ENCODE peak calls at places on chromosome 11, in ten cellular contexts. One of them, this sample, is unnamed.

GRCh38 chr11:58286249-58286648 is 18.2 kb upstream of the OR10W1 start:
- DNase-seq in stomach: no peak
- DNase-seq in D721Med: no peak
- DNase-seq in tibial artery: no peak
- DNase-seq in fibroblast of mammary gland: peak
- DNase-seq in astrocyte of the cerebellum: no peak
- DNase-seq in PC-3: peak
- DNase-seq in prostate gland: no peak
- DNase-seq in foreskin fibroblast: peak
- DNase-seq in heart right ventricle: no peak
- DNase-seq in this sample: no peak

GRCh38 chr11:71774603-71775222 is 58.3 kb upstream of the DEFB108B start:
- DNase-seq in foreskin fibroblast: no peak
- DNase-seq in D721Med: no peak
- DNase-seq in stomach: no peak
- DNase-seq in fibroblast of mammary gland: no peak
- DNase-seq in prostate gland: no peak
- DNase-seq in heart right ventricle: no peak
- DNase-seq in astrocyte of the cerebellum: no peak
- DNase-seq in PC-3: no peak
- DNase-seq in tibial artery: no peak
- DNase-seq in this sample: no peak

GRCh38 chr11:112012877-112013276 is 12.3 kb upstream of the DLAT start:
- DNase-seq in fibroblast of mammary gland: peak
- DNase-seq in stomach: no peak
- DNase-seq in prostate gland: no peak
- DNase-seq in D721Med: no peak
- DNase-seq in astrocyte of the cerebellum: peak
- DNase-seq in foreskin fibroblast: no peak
- DNase-seq in tibial artery: no peak
- DNase-seq in PC-3: peak
- DNase-seq in heart right ventricle: no peak
- DNase-seq in this sample: no peak

GRCh38 chr11:131408011-131408640 is 37.7 kb downstream of the NTM start:
- DNase-seq in prostate gland: no peak
- DNase-seq in D721Med: no peak
- DNase-seq in astrocyte of the cerebellum: no peak
- DNase-seq in tibial artery: peak
- DNase-seq in foreskin fibroblast: no peak
- DNase-seq in stomach: peak
- DNase-seq in fibroblast of mammary gland: peak
- DNase-seq in PC-3: peak
- DNase-seq in heart right ventricle: no peak
- DNase-seq in this sample: no peak

GRCh38 chr11:127843483-127844396 is 743.6 kb downstream of the ETS1 start:
- DNase-seq in D721Med: no peak
- DNase-seq in heart right ventricle: peak
- DNase-seq in prostate gland: peak
- DNase-seq in PC-3: peak
- DNase-seq in stomach: peak
- DNase-seq in tibial artery: peak
- DNase-seq in fibroblast of mammary gland: peak
- DNase-seq in astrocyte of the cerebellum: peak
- DNase-seq in foreskin fibroblast: peak
- DNase-seq in this sample: peak

GRCh38 chr11:34208266-34209135 is 103.1 kb downstream of the NAT10 start:
- DNase-seq in prostate gland: no peak
- DNase-seq in tibial artery: no peak
- DNase-seq in astrocyte of the cerebellum: no peak
- DNase-seq in PC-3: no peak
- DNase-seq in fibroblast of mammary gland: peak
- DNase-seq in heart right ventricle: no peak
- DNase-seq in stomach: no peak
- DNase-seq in D721Med: no peak
- DNase-seq in foreskin fibroblast: no peak
- DNase-seq in this sample: no peak

GRCh38 chr11:130737866-130738431 is 178.3 kb downstream of the SNX19 start:
- DNase-seq in prostate gland: no peak
- DNase-seq in foreskin fibroblast: peak
- DNase-seq in fibroblast of mammary gland: peak
- DNase-seq in tibial artery: no peak
- DNase-seq in stomach: peak
- DNase-seq in PC-3: peak
- DNase-seq in astrocyte of the cerebellum: peak
- DNase-seq in D721Med: no peak
- DNase-seq in heart right ventricle: peak
- DNase-seq in this sample: peak

GRCh38 chr11:120660024-120660565 is 148.5 kb downstream of the GRIK4 start:
- DNase-seq in PC-3: peak
- DNase-seq in tibial artery: no peak
- DNase-seq in prostate gland: no peak
- DNase-seq in D721Med: peak
- DNase-seq in fibroblast of mammary gland: peak
- DNase-seq in astrocyte of the cerebellum: no peak
- DNase-seq in stomach: peak
- DNase-seq in heart right ventricle: no peak
- DNase-seq in foreskin fibroblast: peak
- DNase-seq in this sample: no peak

GRCh38 chr11:128610765-128611617 is 23.6 kb upstream of the ETS1 start:
- DNase-seq in PC-3: no peak
- DNase-seq in heart right ventricle: no peak
- DNase-seq in prostate gland: no peak
- DNase-seq in D721Med: no peak
- DNase-seq in astrocyte of the cerebellum: no peak
- DNase-seq in fibroblast of mammary gland: no peak
- DNase-seq in stomach: no peak
- DNase-seq in tibial artery: no peak
- DNase-seq in foreskin fibroblast: no peak
- DNase-seq in this sample: no peak

GRCh38 chr11:10139656-10140055 is 154.4 kb downstream of the SBF2 start:
- DNase-seq in tibial artery: no peak
- DNase-seq in stomach: no peak
- DNase-seq in heart right ventricle: no peak
- DNase-seq in astrocyte of the cerebellum: peak
- DNase-seq in fibroblast of mammary gland: peak
- DNase-seq in D721Med: no peak
- DNase-seq in foreskin fibroblast: peak
- DNase-seq in PC-3: peak
- DNase-seq in prostate gland: no peak
- DNase-seq in this sample: no peak

GRCh38 chr11:75450236-75450635 is 17.2 kb upstream of the KLHL35 start:
- DNase-seq in PC-3: peak
- DNase-seq in tibial artery: no peak
- DNase-seq in stomach: no peak
- DNase-seq in foreskin fibroblast: no peak
- DNase-seq in astrocyte of the cerebellum: no peak
- DNase-seq in fibroblast of mammary gland: no peak
- DNase-seq in D721Med: no peak
- DNase-seq in heart right ventricle: no peak
- DNase-seq in prostate gland: no peak
- DNase-seq in this sample: no peak

GRCh38 chr11:38136887-38137286 is 1538.9 kb upstream of the RAG2 start:
- DNase-seq in prostate gland: no peak
- DNase-seq in tibial artery: no peak
- DNase-seq in foreskin fibroblast: no peak
- DNase-seq in stomach: no peak
- DNase-seq in D721Med: no peak
- DNase-seq in astrocyte of the cerebellum: no peak
- DNase-seq in PC-3: no peak
- DNase-seq in heart right ventricle: no peak
- DNase-seq in fibroblast of mammary gland: no peak
- DNase-seq in this sample: no peak

GRCh38 chr11:38130514-38130913 is 1532.5 kb upstream of the RAG2 start:
- DNase-seq in PC-3: no peak
- DNase-seq in heart right ventricle: no peak
- DNase-seq in astrocyte of the cerebellum: no peak
- DNase-seq in D721Med: no peak
- DNase-seq in tibial artery: no peak
- DNase-seq in prostate gland: no peak
- DNase-seq in foreskin fibroblast: no peak
- DNase-seq in stomach: no peak
- DNase-seq in fibroblast of mammary gland: no peak
- DNase-seq in this sample: no peak

DNA sequence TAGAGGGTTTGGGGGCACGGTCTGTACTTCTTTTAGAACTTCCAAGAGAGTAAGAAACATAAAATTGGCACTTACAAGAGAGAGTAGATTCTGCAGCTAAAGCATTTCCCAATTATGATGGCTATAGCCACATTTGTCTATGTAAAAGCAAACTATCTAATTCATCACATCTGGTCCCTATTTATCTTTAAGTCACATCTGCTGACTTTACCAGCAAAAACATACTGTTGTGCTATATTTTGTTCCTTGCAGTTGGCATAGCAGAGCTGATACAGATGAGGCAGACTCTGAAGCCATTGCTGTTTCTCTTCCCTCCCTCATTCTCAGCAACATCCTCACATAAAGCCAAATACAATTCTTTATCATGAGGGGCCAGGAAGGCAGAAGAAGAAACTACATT is 1533.5 kb upstream of the RAG2 start:
- DNase-seq in foreskin fibroblast: no peak
- DNase-seq in prostate gland: no peak
- DNase-seq in PC-3: no peak
- DNase-seq in stomach: no peak
- DNase-seq in heart right ventricle: no peak
- DNase-seq in fibroblast of mammary gland: no peak
- DNase-seq in tibial artery: no peak
- DNase-seq in astrocyte of the cerebellum: no peak
- DNase-seq in D721Med: no peak
- DNase-seq in this sample: no peak
- TF ChIP-seq CTCF in foreskin fibroblast: no peak
- TF ChIP-seq CTCF in prostate gland: no peak
- TF ChIP-seq CTCF in PC-3: no peak
- TF ChIP-seq CTCF in stomach: no peak
- TF ChIP-seq CTCF in heart right ventricle: no peak
- TF ChIP-seq CTCF in fibroblast of mammary gland: no peak
- TF ChIP-seq CTCF in tibial artery: no peak
- TF ChIP-seq CTCF in astrocyte of the cerebellum: no peak
- TF ChIP-seq CTCF in D721Med: no peak
- TF ChIP-seq CTCF in this sample: no peak

GRCh38 chr11:37451903-37452302 is 853.9 kb upstream of the RAG2 start:
- DNase-seq in heart right ventricle: no peak
- DNase-seq in PC-3: no peak
- DNase-seq in astrocyte of the cerebellum: no peak
- DNase-seq in prostate gland: no peak
- DNase-seq in tibial artery: no peak
- DNase-seq in foreskin fibroblast: no peak
- DNase-seq in fibroblast of mammary gland: no peak
- DNase-seq in stomach: no peak
- DNase-seq in D721Med: no peak
- DNase-seq in this sample: no peak

GRCh38 chr11:37450613-37451012 is 852.6 kb upstream of the RAG2 start:
- DNase-seq in D721Med: no peak
- DNase-seq in astrocyte of the cerebellum: no peak
- DNase-seq in foreskin fibroblast: peak
- DNase-seq in heart right ventricle: no peak
- DNase-seq in fibroblast of mammary gland: peak
- DNase-seq in stomach: no peak
- DNase-seq in prostate gland: no peak
- DNase-seq in tibial artery: no peak
- DNase-seq in PC-3: no peak
- DNase-seq in this sample: no peak

GRCh38 chr11:37449146-37449545 is 851.1 kb upstream of the RAG2 start:
- DNase-seq in tibial artery: no peak
- DNase-seq in PC-3: peak
- DNase-seq in heart right ventricle: no peak
- DNase-seq in fibroblast of mammary gland: peak
- DNase-seq in foreskin fibroblast: peak
- DNase-seq in astrocyte of the cerebellum: peak
- DNase-seq in prostate gland: no peak
- DNase-seq in stomach: no peak
- DNase-seq in D721Med: no peak
- DNase-seq in this sample: peak
- TF ChIP-seq CTCF in tibial artery: no peak
- TF ChIP-seq CTCF in PC-3: peak
- TF ChIP-seq CTCF in heart right ventricle: peak
- TF ChIP-seq CTCF in fibroblast of mammary gland: peak
- TF ChIP-seq CTCF in foreskin fibroblast: peak
- TF ChIP-seq CTCF in astrocyte of the cerebellum: peak
- TF ChIP-seq CTCF in prostate gland: no peak
- TF ChIP-seq CTCF in stomach: no peak
- TF ChIP-seq CTCF in D721Med: peak
- TF ChIP-seq CTCF in this sample: peak

DNA sequence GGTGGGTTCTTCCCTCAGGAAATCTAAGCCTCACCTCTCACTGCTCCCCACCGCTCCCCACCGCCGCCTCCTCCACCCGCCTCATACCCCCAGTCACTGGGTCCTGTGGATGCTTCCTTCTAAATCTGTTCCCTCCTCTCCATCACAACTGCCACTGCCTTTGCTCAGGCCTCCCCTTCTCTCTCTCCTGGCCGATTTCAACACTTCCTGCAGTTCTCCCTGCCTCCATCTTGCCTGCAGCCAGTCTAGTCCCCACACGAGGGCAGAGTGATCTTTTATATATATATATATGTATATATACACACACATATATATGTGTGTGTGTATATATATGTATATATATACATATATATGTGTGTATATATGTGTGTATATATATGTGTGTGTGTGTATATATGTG is 27.8 kb downstream of the CREB3L1 start:
- DNase-seq in fibroblast of mammary gland: no peak
- DNase-seq in stomach: no peak
- DNase-seq in astrocyte of the cerebellum: no peak
- DNase-seq in heart right ventricle: no peak
- DNase-seq in PC-3: no peak
- DNase-seq in prostate gland: no peak
- DNase-seq in foreskin fibroblast: no peak
- DNase-seq in D721Med: no peak
- DNase-seq in tibial artery: no peak
- DNase-seq in this sample: no peak
- TF ChIP-seq CTCF in fibroblast of mammary gland: no peak
- TF ChIP-seq CTCF in stomach: no peak
- TF ChIP-seq CTCF in astrocyte of the cerebellum: peak
- TF ChIP-seq CTCF in heart right ventricle: no peak
- TF ChIP-seq CTCF in PC-3: no peak
- TF ChIP-seq CTCF in prostate gland: no peak
- TF ChIP-seq CTCF in foreskin fibroblast: no peak
- TF ChIP-seq CTCF in D721Med: no peak
- TF ChIP-seq CTCF in tibial artery: no peak
- TF ChIP-seq CTCF in this sample: no peak

DNA sequence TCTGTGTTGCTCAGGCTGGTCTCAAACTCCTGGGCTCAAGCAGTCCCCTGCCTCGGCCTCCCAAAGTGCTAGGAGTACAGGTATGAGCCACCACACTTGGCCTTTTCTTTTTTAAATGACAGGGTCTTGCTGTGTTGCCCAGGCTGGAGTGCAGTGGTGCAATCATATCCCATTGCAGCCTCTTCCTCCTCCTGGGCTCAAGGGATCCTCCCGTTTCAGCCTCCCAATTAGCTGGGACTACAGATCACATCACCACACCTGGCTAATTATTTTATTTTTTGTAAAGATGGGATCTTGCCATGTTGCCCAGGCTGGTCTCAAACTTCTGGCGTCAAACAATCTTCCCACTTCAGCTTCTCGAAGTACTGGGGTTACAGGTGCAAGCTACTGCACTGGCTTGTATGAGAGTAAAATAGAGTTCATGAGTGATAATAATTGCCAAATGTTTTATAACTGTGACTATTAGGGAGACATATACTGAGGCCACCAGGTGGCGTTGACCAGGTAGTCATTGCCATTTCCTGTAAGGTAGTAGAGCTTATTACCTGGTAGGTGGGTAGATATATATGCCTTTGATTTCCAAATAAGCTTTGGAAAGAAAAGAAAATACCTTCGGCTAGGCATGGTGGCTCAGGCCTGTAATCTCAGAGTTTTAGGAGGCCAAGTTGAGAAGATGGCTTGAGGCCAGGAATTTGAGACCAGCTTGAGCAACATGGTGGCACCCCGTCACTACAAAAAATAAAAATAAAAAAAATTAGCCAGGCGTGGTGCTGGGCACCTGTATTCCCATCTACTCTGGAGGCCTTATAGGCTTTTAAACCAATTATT is 5.4 kb downstream of the FDX1 start:
- DNase-seq in foreskin fibroblast: no peak
- DNase-seq in heart right ventricle: no peak
- DNase-seq in stomach: peak
- DNase-seq in astrocyte of the cerebellum: no peak
- DNase-seq in PC-3: peak
- DNase-seq in D721Med: no peak
- DNase-seq in prostate gland: no peak
- DNase-seq in fibroblast of mammary gland: no peak
- DNase-seq in tibial artery: no peak
- DNase-seq in this sample: no peak
- TF ChIP-seq CTCF in foreskin fibroblast: no peak
- TF ChIP-seq CTCF in heart right ventricle: no peak
- TF ChIP-seq CTCF in stomach: peak
- TF ChIP-seq CTCF in astrocyte of the cerebellum: peak
- TF ChIP-seq CTCF in PC-3: peak
- TF ChIP-seq CTCF in D721Med: no peak
- TF ChIP-seq CTCF in prostate gland: peak
- TF ChIP-seq CTCF in fibroblast of mammary gland: peak
- TF ChIP-seq CTCF in tibial artery: no peak
- TF ChIP-seq CTCF in this sample: peak

This sample was measured in AG09319.